ENCODE peak calls at places on chromosome 1, in six cellular contexts. U is heart right ventricle; K is AG10803; L is mesothelial cell of epicardium; C is activated CD8-positive, alpha-beta T cell treated with anti-CD3 and anti-CD28 coated beads for 36 hours; I is MM.1S. A is an unnamed sample.

GRCh38 chr1:92480200-92480812 is 6.4 kb downstream of the GFI1 start:
- DNase-seq in U (no peak), K (no peak), L (peak; percentile 20), C (no peak), I (no peak), A (no peak)

GRCh38 chr1:27332536-27333281 is 9.1 kb upstream of the SYTL1 start:
- DNase-seq in K (peak; percentile 28), L (no peak), C (peak; percentile 73), U (peak; percentile 56), I (peak; percentile 16), A (no peak)

GRCh38 chr1:30877205-30877912 is 31.2 kb downstream of the SDC3 start:
- DNase-seq in I (no peak), L (no peak), K (peak; percentile 93), U (peak; percentile 75), C (no peak), A (no peak)

GRCh38 chr1:67831850-67832513 is 1.3 kb downstream of the GNG12 start:
- DNase-seq in K (peak; percentile 67), I (no peak), L (no peak), U (peak; percentile 40), C (peak; percentile 9), A (peak; percentile 37)

GRCh38 chr1:99919221-99919620 is 50.6 kb upstream of the SLC35A3 start:
- DNase-seq in K (peak; percentile 8), I (no peak), U (no peak), C (no peak), L (no peak), A (no peak)

GRCh38 chr1:245091171-245091621 is 63.6 kb upstream of the KIF26B start:
- DNase-seq in K (no peak), I (no peak), L (no peak), U (no peak), C (no peak), A (no peak)

GRCh38 chr1:64472805-64473204 is 2.9 kb downstream of the CACHD1 start:
- DNase-seq in C (no peak), I (no peak), U (no peak), K (no peak), L (no peak), A (no peak)

GRCh38 chr1:30982937-30983336 is 74.4 kb upstream of the SDC3 start:
- DNase-seq in C (no peak), U (no peak), K (peak; percentile 46), L (no peak), I (no peak), A (no peak)

GRCh38 chr1:9128161-9128519 is 762 bp downstream of the GPR157 start:
- DNase-seq in I (no peak), C (no peak), K (no peak), U (peak; percentile 51), L (no peak), A (no peak)

DNA sequence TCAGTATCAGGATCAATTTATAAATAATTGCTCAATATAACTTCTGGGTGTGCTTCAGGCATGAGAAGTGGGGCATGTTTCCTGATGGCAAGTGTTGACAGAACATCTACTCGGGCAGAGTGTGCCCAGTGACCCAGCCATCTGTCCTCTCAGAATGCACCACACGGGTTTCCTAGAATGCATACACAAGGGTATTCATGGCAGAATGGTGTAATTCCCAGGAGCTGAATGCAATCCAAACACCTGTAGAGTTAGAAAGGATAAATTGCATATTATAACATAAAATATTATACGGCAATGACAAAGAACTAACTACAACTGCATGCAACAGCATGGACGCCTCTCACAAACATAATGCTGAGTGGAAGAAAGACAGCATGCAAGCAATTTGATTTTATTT is 391.9 kb downstream of the SIPA1L2 start:
- DNase-seq in U (no peak), K (no peak), L (no peak), C (no peak), I (no peak), A (no peak)
- TF ChIP-seq CTCF in U (no peak), K (no peak), L (no peak), C (no peak), I (no peak), A (no peak)

GRCh38 chr1:93732514-93732913 is 50.9 kb upstream of the BCAR3 start:
- DNase-seq in I (no peak), L (no peak), K (no peak), C (no peak), U (no peak), A (no peak)
- TF ChIP-seq CTCF in I (no peak), L (no peak), K (peak; percentile 39), C (no peak), U (no peak), A (no peak)

GRCh38 chr1:7879228-7879627 is 26.4 kb upstream of the UTS2 start:
- DNase-seq in L (no peak), U (no peak), I (no peak), C (no peak), K (no peak), A (no peak)
- TF ChIP-seq CTCF in L (peak; percentile 59), U (no peak), I (no peak), C (no peak), K (no peak), A (no peak)

GRCh38 chr1:17984510-17985085 is 123.0 kb upstream of the IGSF21 start:
- DNase-seq in K (no peak), I (peak; percentile 10), U (no peak), C (peak; percentile 54), L (no peak), A (no peak)
- TF ChIP-seq CTCF in K (peak; percentile 43), I (peak; percentile 73), U (peak; percentile 50), C (peak; percentile 80), L (peak; percentile 70), A (peak; percentile 42)

GRCh38 chr1:156122086-156122485 is 7.6 kb downstream of the LMNA start:
- DNase-seq in I (no peak), L (no peak), K (no peak), U (no peak), C (no peak), A (no peak)

GRCh38 chr1:156122519-156123355 is 8.2 kb downstream of the LMNA start:
- DNase-seq in L (no peak), K (peak; percentile 84), I (no peak), U (peak; percentile 84), C (no peak), A (no peak)

GRCh38 chr1:156121441-156121840 is 6.9 kb downstream of the LMNA start:
- DNase-seq in U (no peak), K (no peak), I (no peak), C (no peak), L (no peak), A (no peak)

GRCh38 chr1:156124557-156125483 is 10.3 kb downstream of the LMNA start:
- DNase-seq in I (no peak), K (peak; percentile 74), C (peak; percentile 69), L (no peak), U (no peak), A (no peak)

DNA sequence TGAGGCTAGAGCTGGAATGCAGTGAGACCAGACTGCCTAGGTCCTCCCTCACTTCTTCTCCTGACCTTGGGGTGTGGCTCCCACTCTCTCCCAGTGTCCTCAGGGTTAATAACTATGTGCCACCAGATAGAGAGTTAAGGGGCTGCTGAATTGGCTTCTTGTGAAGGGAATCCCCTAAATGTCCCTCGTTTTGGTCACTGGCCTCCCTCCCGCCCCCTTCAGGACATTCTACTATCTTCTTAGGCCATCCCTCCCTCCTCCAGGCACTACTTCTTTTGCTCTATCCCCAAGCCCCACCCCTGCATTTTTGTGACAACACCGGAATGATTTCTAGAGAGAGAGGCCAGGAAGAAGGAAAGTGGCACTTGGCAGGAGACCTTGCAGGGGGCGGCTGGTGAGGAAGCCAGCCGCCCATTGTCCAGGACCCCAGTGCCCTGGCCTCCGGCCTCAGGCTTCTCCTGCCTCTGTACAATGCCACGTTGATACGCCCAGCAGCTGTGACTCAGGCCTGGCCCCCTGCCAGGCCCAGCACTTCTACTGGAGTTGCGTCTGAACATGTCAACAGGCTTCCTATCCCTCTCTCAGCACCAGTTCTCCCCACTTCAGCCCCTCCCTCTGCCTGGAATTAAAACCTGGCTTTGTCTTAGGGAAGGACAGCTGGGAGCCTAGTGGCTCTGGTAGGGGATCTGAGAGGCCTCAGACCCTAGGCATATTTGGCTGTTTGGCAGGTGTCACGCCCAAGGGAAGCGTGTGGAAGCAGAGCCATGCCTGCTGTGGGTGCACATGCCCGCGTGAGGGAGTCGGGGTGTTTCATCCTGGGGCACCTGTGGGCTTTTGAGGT is 9.1 kb downstream of the LMNA start:
- DNase-seq in L (peak; percentile 71), U (peak; percentile 96), I (no peak), K (peak; percentile 97), C (peak; percentile 84), A (peak; percentile 89)
- TF ChIP-seq CTCF in L (no peak), U (no peak), I (peak; percentile 32), K (peak; percentile 43), C (no peak), A (peak; percentile 36)

DNA sequence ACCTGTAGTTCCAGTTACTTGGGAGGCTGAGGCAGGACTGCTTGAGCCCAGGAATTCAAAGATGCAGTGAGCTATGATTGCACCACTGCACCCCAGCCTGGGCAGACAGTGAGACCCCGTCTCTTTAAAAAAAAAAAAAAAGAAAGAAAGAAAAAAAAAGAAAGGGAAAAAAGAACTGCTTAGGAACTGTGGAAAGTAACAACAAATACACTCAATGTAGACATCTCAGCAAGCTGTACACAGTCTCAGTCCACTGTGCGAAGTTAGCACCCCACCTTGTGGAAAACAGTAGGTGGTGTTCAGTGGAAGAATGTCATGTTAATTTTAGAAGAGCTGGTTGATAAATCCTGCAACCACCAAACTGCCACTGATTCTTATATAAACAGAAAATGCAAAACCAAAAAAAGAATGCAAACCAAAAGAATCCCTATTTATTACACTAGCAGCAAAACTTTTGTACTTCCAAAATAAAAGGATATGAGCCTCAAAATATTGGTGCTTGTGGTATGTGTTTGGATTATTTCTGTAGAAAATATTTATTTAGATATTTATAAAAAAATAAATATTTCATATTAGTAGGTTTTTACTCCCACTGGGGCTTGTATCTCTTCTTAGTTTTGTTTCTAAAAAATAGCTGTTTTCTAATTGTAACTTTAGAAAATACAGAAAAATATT is 31.1 kb downstream of the ALG14 start:
- DNase-seq in K (peak; percentile 89), C (peak; percentile 13), L (peak; percentile 23), U (no peak), I (peak; percentile 7), A (peak; percentile 54)
- TF ChIP-seq CTCF in K (peak; percentile 98), C (no peak), L (peak; percentile 69), U (peak; percentile 83), I (peak; percentile 21), A (peak; percentile 80)

GRCh38 chr1:166141969-166142368 is 24.8 kb downstream of the FAM78B start:
- DNase-seq in C (no peak), I (no peak), K (no peak), U (no peak), L (no peak), A (no peak)
- TF ChIP-seq CTCF in C (no peak), I (no peak), K (no peak), U (no peak), L (no peak), A (no peak)

DNA sequence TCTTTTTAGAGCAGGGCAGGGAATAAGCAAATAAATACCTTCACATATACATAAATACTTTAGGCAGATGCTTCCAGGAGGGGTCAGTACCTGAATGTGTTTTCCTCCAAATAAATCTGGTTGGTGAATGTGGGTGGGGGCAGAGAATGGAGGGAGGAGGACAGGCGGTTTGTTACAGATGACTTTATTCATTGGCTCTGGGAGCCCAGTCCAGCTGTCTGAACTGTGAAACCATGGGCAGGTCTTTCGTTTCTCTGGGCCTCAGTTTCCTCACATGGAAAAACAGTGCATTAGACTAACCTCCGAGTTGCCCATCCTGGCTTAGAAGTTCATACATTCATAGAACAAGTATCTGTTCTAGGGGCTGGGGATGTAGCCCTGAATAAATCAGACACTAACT is 124.6 kb downstream of the IER5 start:
- DNase-seq in I (no peak), C (no peak), K (no peak), U (no peak), L (no peak), A (no peak)
- TF ChIP-seq CTCF in I (no peak), C (no peak), K (no peak), U (no peak), L (no peak), A (no peak)

A was measured in kidney epithelial cell.